ENCODE peak calls at places on chromosomes 4 and X, in eight cellular contexts. V is SK-MEL-5; K is NCI-H146; P is activated CD8-positive, alpha-beta memory T cell treated with anti-CD3 and anti-CD28 coated beads for 48 hours; N is OCI-M1; B is stimulated activated naive CD4-positive, alpha-beta T cell; Q is NCI-H2081; W is lower lobe of right lung. O is an unnamed sample.

GRCh38 chr4:17599826-17600225 is 14.6 kb upstream of the MED28 start:
- DNase-seq in V (no peak), K (no peak), P (no peak), N (no peak), B (no peak), Q (no peak), W (no peak), O (no peak)

GRCh38 chr4:95181446-95182306 is 367.1 kb downstream of the UNC5C start:
- DNase-seq in V (no peak), K (no peak), P (no peak), N (peak; percentile 30), B (no peak), Q (no peak), W (no peak), O (no peak)

GRCh38 chrX:68693481-68694410 is 46.3 kb downstream of the STARD8 start:
- DNase-seq in V (peak; percentile 1), K (no peak), P (no peak), N (peak; percentile 88), B (no peak), Q (no peak), W (peak; percentile 85), O (no peak)

GRCh38 chr4:82268050-82268825 is 105.6 kb downstream of the HNRNPD start:
- DNase-seq in V (peak; percentile 78), K (peak; percentile 48), P (no peak), N (peak; percentile 82), B (peak; percentile 63), Q (peak; percentile 40), W (peak; percentile 55), O (no peak)

GRCh38 chrX:17939724-17940123 is 78.6 kb upstream of the RAI2 start:
- DNase-seq in V (no peak), K (no peak), P (no peak), N (no peak), B (no peak), Q (no peak), W (no peak), O (no peak)

GRCh38 chr4:53637348-53637747 is 46.1 kb upstream of the LNX1 start:
- DNase-seq in V (no peak), K (no peak), P (no peak), N (no peak), B (no peak), Q (no peak), W (no peak), O (no peak)

GRCh38 chr4:187608001-187608421 is 387.6 kb upstream of the ZFP42 start:
- DNase-seq in V (no peak), K (no peak), P (no peak), N (peak; percentile 40), B (no peak), Q (no peak), W (no peak), O (no peak)

GRCh38 chrX:32987139-32987538 is 224.2 kb downstream of the DMD start:
- DNase-seq in V (no peak), K (no peak), P (no peak), N (no peak), B (no peak), Q (no peak), W (no peak), O (no peak)

GRCh38 chr4:111639120-111639519 is 506.1 kb upstream of the FAM241A start:
- DNase-seq in V (no peak), K (no peak), P (no peak), N (no peak), B (no peak), Q (no peak), W (no peak), O (no peak)

GRCh38 chrX:110142096-110142495 is 139.2 kb downstream of the TMEM164 start:
- DNase-seq in V (peak; percentile 59), K (no peak), P (no peak), N (no peak), B (no peak), Q (no peak), W (no peak), O (no peak)

GRCh38 chr4:25347971-25348370 is 29.1 kb upstream of the ANAPC4 start:
- DNase-seq in V (no peak), K (no peak), P (no peak), N (no peak), B (no peak), Q (no peak), W (no peak), O (no peak)

GRCh38 chr4:182832352-182833120 is 84.7 kb downstream of the DCTD start:
- DNase-seq in V (peak; percentile 29), K (no peak), P (no peak), N (no peak), B (no peak), Q (no peak), W (no peak), O (no peak)

GRCh38 chr4:103097112-103097511 is 2.5 kb downstream of the BDH2 start:
- DNase-seq in V (no peak), K (no peak), P (no peak), N (no peak), B (no peak), Q (no peak), W (no peak), O (no peak)

GRCh38 chr4:11505225-11505971 is 76.7 kb upstream of the HS3ST1 start:
- DNase-seq in V (no peak), K (peak; percentile 53), P (no peak), N (no peak), B (no peak), Q (peak; percentile 25), W (no peak), O (no peak)

GRCh38 chr4:78552398-78553396 is 1.1 kb downstream of the ANXA3 start:
- DNase-seq in V (no peak), K (peak; percentile 29), P (no peak), N (peak; percentile 45), B (no peak), Q (no peak), W (peak; percentile 47), O (no peak)

GRCh38 chr4:82748781-82749504 is 49.7 kb downstream of the SCD5 start:
- DNase-seq in V (no peak), K (no peak), P (no peak), N (no peak), B (no peak), Q (no peak), W (no peak), O (no peak)

GRCh38 chr4:118139241-118139640 is 105.0 kb downstream of the NDST3 start:
- DNase-seq in V (no peak), K (no peak), P (no peak), N (no peak), B (no peak), Q (no peak), W (no peak), O (no peak)

GRCh38 chr4:41882622-41883347 is 52.4 kb upstream of the TMEM33 start:
- DNase-seq in V (peak; percentile 36), K (peak; percentile 15), P (no peak), N (peak; percentile 54), B (peak; percentile 56), Q (peak; percentile 66), W (peak; percentile 69), O (peak; percentile 5)

GRCh38 chrX:53340852-53341645 is 59.7 kb upstream of the IQSEC2 start:
- DNase-seq in V (no peak), K (no peak), P (no peak), N (no peak), B (no peak), Q (no peak), W (no peak), O (no peak)

GRCh38 chr4:81814909-81815539 is 343.3 kb upstream of the RASGEF1B start:
- DNase-seq in V (no peak), K (peak; percentile 74), P (no peak), N (peak; percentile 38), B (no peak), Q (no peak), W (no peak), O (no peak)

GRCh38 chrX:15973299-15973698 is 118.7 kb upstream of the AP1S2 start:
- DNase-seq in V (peak; percentile 76), K (peak; percentile 14), P (no peak), N (peak; percentile 79), B (no peak), Q (peak; percentile 4), W (no peak), O (no peak)

GRCh38 chr4:71184195-71184781 is 154.5 kb upstream of the SLC4A4 start:
- DNase-seq in V (peak; percentile 54), K (peak; percentile 47), P (no peak), N (peak; percentile 82), B (peak; percentile 32), Q (peak; percentile 2), W (no peak), O (no peak)

O was measured in stimulated activated CD8-positive, alpha-beta memory T cell treated with anti-CD3 and anti-CD28 coated beads, Interleukin-15, amount 100 ng/mL, for 4 hours.